ENCODE peak calls at places on chromosomes 5 and 9, in six cellular contexts. Y is right lobe of liver, D is transverse colon, H is epithelial cell of esophagus, T is GM12865, X is AG04450. J is an unnamed sample.

GRCh38 chr5:4020386-4020785 is 424.8 kb downstream of the IRX1 start:
- DNase-seq in Y (no peak), D (no peak), H (peak), T (no peak), X (no peak), J (no peak)

GRCh38 chr5:17723876-17724275 is 89.6 kb downstream of the TAF11L14 start:
- DNase-seq in Y (no peak), D (no peak), H (peak), T (no peak), X (no peak), J (no peak)

GRCh38 chr5:117788596-117788995 is 1199.8 kb downstream of the DTWD2 start:
- DNase-seq in Y (no peak), D (no peak), H (no peak), T (no peak), X (no peak), J (peak)

GRCh38 chr5:96648598-96648997 is 13.6 kb upstream of the CAST start:
- DNase-seq in Y (no peak), D (no peak), H (peak), T (no peak), X (no peak), J (no peak)

GRCh38 chr9:129894106-129894823 is 59.0 kb downstream of the USP20 start:
- DNase-seq in Y (no peak), D (no peak), H (no peak), T (peak), X (no peak), J (no peak)

GRCh38 chr9:127869310-127870152 is 7.9 kb downstream of the AK1 start:
- DNase-seq in Y (peak), D (peak), H (peak), T (peak), X (peak), J (no peak)

GRCh38 chr5:180825768-180826525 is 23.3 kb upstream of the MGAT1 start:
- DNase-seq in Y (peak), D (peak), H (peak), T (no peak), X (no peak), J (peak)

GRCh38 chr5:15383469-15383868 is 116.5 kb upstream of the FBXL7 start:
- DNase-seq in Y (no peak), D (no peak), H (peak), T (no peak), X (no peak), J (no peak)

GRCh38 chr5:69295088-69295754 is 37.4 kb downstream of the CCDC125 start:
- DNase-seq in Y (no peak), D (no peak), H (peak), T (no peak), X (peak), J (no peak)

GRCh38 chr9:109476781-109477268 is 21.3 kb downstream of the PTPN3 start:
- DNase-seq in Y (no peak), D (peak), H (peak), T (no peak), X (no peak), J (no peak)

GRCh38 chr9:12884736-12885395 is 110.0 kb downstream of the LURAP1L start:
- DNase-seq in Y (no peak), D (no peak), H (peak), T (peak), X (peak), J (peak)

GRCh38 chr9:98572796-98573195 is 135.9 kb downstream of the GABBR2 start:
- DNase-seq in Y (no peak), D (no peak), H (no peak), T (no peak), X (no peak), J (no peak)

GRCh38 chr9:103757062-103757461 is 337.0 kb upstream of the SMC2 start:
- DNase-seq in Y (no peak), D (no peak), H (peak), T (no peak), X (no peak), J (no peak)

GRCh38 chr5:15693933-15694332 is 194.0 kb downstream of the FBXL7 start:
- DNase-seq in Y (no peak), D (no peak), H (no peak), T (no peak), X (no peak), J (no peak)

GRCh38 chr5:82351754-82352145 is 73.6 kb upstream of the RPS23 start:
- DNase-seq in Y (no peak), D (no peak), H (peak), T (peak), X (peak), J (no peak)

GRCh38 chr9:16460711-16461110 is 409.8 kb downstream of the BNC2 start:
- DNase-seq in Y (no peak), D (no peak), H (no peak), T (no peak), X (no peak), J (no peak)

GRCh38 chr5:95080026-95080425 is 204.9 kb downstream of the MCTP1 start:
- DNase-seq in Y (no peak), D (no peak), H (no peak), T (no peak), X (no peak), J (no peak)

GRCh38 chr5:141634720-141635119 is 1.9 kb downstream of the HDAC3 start:
- DNase-seq in Y (no peak), D (no peak), H (no peak), T (no peak), X (no peak), J (no peak)

GRCh38 chr5:134554319-134555222 is 29.1 kb downstream of the JADE2 start:
- DNase-seq in Y (peak), D (peak), H (no peak), T (peak), X (peak), J (no peak)

GRCh38 chr9:27473135-27473534 is 51.0 kb upstream of the IFNK start:
- DNase-seq in Y (no peak), D (peak), H (no peak), T (no peak), X (no peak), J (no peak)

GRCh38 chr5:119177226-119177625 is 106.3 kb downstream of the DMXL1 start:
- DNase-seq in Y (no peak), D (no peak), H (no peak), T (no peak), X (no peak), J (no peak)

GRCh38 chr5:139946006-139946405 is 97.1 kb downstream of the NRG2 start:
- DNase-seq in Y (no peak), D (no peak), H (no peak), T (no peak), X (no peak), J (no peak)

GRCh38 chr9:128214571-128215490 is 11.7 kb downstream of the DNM1 start:
- DNase-seq in Y (no peak), D (no peak), H (peak), T (no peak), X (no peak), J (no peak)

GRCh38 chr5:11596185-11596584 is 308.1 kb downstream of the CTNND2 start:
- DNase-seq in Y (no peak), D (no peak), H (no peak), T (no peak), X (no peak), J (no peak)

GRCh38 chr9:135110416-135110815 is 22.9 kb downstream of the OLFM1 start:
- DNase-seq in Y (no peak), D (no peak), H (no peak), T (no peak), X (no peak), J (no peak)

GRCh38 chr9:27870404-27870803 is 297.1 kb upstream of the C9orf72 start:
- DNase-seq in Y (peak), D (no peak), H (peak), T (no peak), X (no peak), J (no peak)

GRCh38 chr5:56534102-56534501 is 281.2 kb upstream of the MAP3K1 start:
- DNase-seq in Y (no peak), D (no peak), H (peak), T (no peak), X (no peak), J (peak)

GRCh38 chr9:111621895-111622480 is 9.1 kb upstream of the DNAJC25 start:
- DNase-seq in Y (no peak), D (peak), H (peak), T (peak), X (no peak), J (no peak)

GRCh38 chr9:83986765-83987401 is 6.3 kb downstream of the RMI1 start:
- DNase-seq in Y (no peak), D (peak), H (peak), T (no peak), X (no peak), J (peak)

GRCh38 chr5:138789771-138790242 is 36.6 kb downstream of the CTNNA1 start:
- DNase-seq in Y (no peak), D (no peak), H (peak), T (peak), X (no peak), J (no peak)

GRCh38 chr5:9553561-9553960 is 7.7 kb upstream of the SEMA5A start:
- DNase-seq in Y (no peak), D (peak), H (no peak), T (no peak), X (no peak), J (no peak)

GRCh38 chr5:54251981-54252380 is 58.4 kb downstream of the ARL15 start:
- DNase-seq in Y (no peak), D (no peak), H (peak), T (no peak), X (no peak), J (no peak)

GRCh38 chr5:151685749-151686672 is 704 bp downstream of the SPARC start:
- DNase-seq in Y (no peak), D (no peak), H (no peak), T (no peak), X (no peak), J (no peak)

GRCh38 chr5:115296130-115296997 is at the start of gene CCDC112:
- DNase-seq in Y (peak), D (peak), H (peak), T (peak), X (peak), J (no peak)

GRCh38 chr5:150787659-150788058 is 9.1 kb downstream of the SMIM3 start:
- DNase-seq in Y (no peak), D (no peak), H (no peak), T (no peak), X (no peak), J (no peak)

GRCh38 chr5:52743012-52743411 is 44.7 kb upstream of the ITGA1 start:
- DNase-seq in Y (no peak), D (no peak), H (no peak), T (no peak), X (no peak), J (no peak)

GRCh38 chr5:52746539-52746938 is 41.2 kb upstream of the ITGA1 start:
- DNase-seq in Y (no peak), D (no peak), H (no peak), T (no peak), X (no peak), J (no peak)

GRCh38 chr5:52743970-52744369 is 43.7 kb upstream of the ITGA1 start:
- DNase-seq in Y (no peak), D (no peak), H (peak), T (peak), X (no peak), J (no peak)

GRCh38 chr5:52740007-52740406 is 47.7 kb upstream of the ITGA1 start:
- DNase-seq in Y (no peak), D (no peak), H (no peak), T (no peak), X (no peak), J (no peak)

DNA sequence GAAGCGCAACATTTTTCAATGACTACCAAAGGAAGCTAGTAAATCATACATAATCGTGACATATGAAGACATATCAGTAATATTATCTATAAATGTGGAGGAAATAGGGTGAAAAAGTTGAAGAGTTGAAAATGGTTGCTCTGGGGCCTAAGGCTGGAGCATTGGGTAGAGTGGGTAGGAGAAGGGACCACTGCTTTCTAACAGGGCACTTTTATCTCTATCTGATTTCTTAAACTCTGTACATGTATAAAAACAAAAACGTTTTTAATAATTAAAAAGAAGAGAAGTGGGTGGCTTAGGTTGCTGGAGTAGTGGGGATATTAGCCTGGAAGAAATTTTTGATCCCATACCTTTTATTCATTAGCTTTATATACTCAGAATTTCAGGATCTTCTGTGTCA is 44.2 kb upstream of the ITGA1 start:
- DNase-seq in Y (no peak), D (no peak), H (no peak), T (no peak), X (no peak), J (no peak)
- TF ChIP-seq CTCF in Y (no peak), D (no peak), H (no peak), T (no peak), X (no peak), J (no peak)

GRCh38 chr9:2242778-2243395 is 227.7 kb downstream of the SMARCA2 start:
- DNase-seq in Y (no peak), D (no peak), H (no peak), T (no peak), X (no peak), J (no peak)
- H3K4me3 ChIP-seq in Y (peak), D (peak), H (peak), T (peak), X (peak), J (peak)

GRCh38 chr5:148960070-148960769 is 102.6 kb downstream of the SH3TC2 start:
- DNase-seq in Y (no peak), D (no peak), H (no peak), T (no peak), X (no peak), J (no peak)

GRCh38 chr5:148961261-148962199 is 101.3 kb downstream of the SH3TC2 start:
- DNase-seq in Y (peak), D (no peak), H (no peak), T (no peak), X (no peak), J (no peak)

GRCh38 chr5:148956632-148957385 is 106.1 kb downstream of the SH3TC2 start:
- DNase-seq in Y (no peak), D (no peak), H (peak), T (no peak), X (no peak), J (no peak)

GRCh38 chr5:148962200-148962550 is 100.7 kb downstream of the SH3TC2 start:
- DNase-seq in Y (no peak), D (no peak), H (no peak), T (no peak), X (no peak), J (no peak)

GRCh38 chr5:148957591-148958202 is 105.2 kb downstream of the SH3TC2 start:
- DNase-seq in Y (no peak), D (peak), H (peak), T (peak), X (no peak), J (no peak)
- TF ChIP-seq CTCF in Y (peak), D (peak), H (peak), T (peak), X (peak), J (peak)

GRCh38 chr5:143128412-143129071 is 274.9 kb downstream of the NR3C1 start:
- DNase-seq in Y (no peak), D (no peak), H (no peak), T (no peak), X (no peak), J (no peak)
- H3K4me3 ChIP-seq in Y (no peak), D (no peak), H (no peak), T (no peak), X (no peak), J (no peak)

DNA sequence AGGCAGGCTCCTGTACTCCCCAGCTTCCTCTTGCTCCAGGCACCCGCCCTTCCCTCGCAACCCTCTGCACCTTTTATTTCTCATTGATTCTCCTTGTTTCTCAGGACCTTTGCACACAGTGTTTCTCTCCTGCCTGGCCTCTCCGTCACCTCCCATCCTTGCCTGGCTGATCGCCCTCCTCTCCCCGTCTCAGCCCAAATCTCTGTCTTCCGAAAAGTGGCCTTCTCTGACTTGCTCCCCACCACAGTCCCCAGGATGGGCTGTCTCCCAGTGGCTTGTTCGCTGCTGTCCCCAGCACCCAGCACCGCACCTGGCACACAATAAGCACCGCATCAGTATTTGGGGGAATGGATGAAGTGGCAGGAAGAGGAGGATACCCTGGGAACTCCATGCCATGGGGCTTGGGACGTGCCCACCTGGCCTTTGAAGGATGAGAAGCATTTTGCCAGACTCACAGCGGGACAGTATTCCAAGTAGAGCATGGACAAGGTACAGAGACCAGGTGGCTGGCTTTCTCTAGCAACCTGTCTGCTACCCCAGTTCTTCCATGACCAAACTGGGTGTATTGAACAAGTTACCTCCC is 62.5 kb downstream of the LMX1B start:
- DNase-seq in Y (no peak), D (no peak), H (no peak), T (no peak), X (no peak), J (no peak)
- TF ChIP-seq CTCF in Y (no peak), D (no peak), H (no peak), T (no peak), X (no peak), J (no peak)

DNA sequence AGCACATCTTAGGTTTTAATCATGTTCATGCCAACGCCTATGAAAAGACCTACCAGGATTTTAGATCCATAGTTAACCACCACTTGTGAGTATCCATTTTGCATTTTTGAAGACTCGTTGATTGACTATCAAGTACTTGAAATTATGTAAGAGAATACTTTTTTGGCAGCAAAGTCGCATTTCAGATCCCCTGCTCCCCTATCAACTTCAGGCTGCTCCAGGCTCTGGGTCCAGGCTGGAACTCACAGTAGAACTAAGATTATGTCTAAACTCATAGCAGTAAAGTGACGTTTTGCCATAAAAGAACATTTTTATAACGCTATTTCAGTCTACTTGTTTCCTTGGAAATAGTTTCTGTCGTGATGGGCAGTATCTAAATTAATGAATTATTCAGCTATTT is 267.7 kb downstream of the FANCC start:
- DNase-seq in Y (no peak), D (no peak), H (no peak), T (no peak), X (no peak), J (no peak)
- H3K4me3 ChIP-seq in Y (peak), D (peak), H (peak), T (no peak), X (peak), J (peak)

DNA sequence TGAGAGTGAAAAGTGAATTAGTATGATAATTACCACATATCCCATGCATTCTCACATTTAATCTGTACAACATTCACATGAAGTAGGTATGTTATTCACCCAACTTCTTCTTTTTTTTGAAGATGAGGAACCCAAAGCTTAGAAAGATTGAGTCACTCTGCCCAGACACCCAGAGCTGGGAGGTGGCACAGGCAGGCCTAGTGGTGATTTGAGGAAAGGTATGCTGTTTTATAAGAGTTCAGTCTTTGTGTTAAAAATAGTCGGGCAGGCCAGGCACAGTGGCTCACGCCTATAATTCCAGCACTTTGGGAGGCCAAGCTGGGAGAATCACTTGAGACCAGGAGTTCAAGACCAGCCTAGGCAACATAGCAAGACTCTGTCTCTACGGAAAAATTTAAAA is 285.3 kb downstream of the NR3C1 start:
- DNase-seq in Y (no peak), D (no peak), H (peak), T (no peak), X (no peak), J (no peak)
- TF ChIP-seq CTCF in Y (no peak), D (no peak), H (peak), T (no peak), X (no peak), J (no peak)

GRCh38 chr5:76546497-76547102 is 76.6 kb downstream of the F2RL2 start:
- DNase-seq in Y (no peak), D (no peak), H (no peak), T (peak), X (no peak), J (no peak)

GRCh38 chr5:76544268-76544926 is 78.8 kb downstream of the F2RL2 start:
- DNase-seq in Y (peak), D (peak), H (peak), T (peak), X (no peak), J (peak)

GRCh38 chr5:76542236-76542635 is 81.0 kb downstream of the F2RL2 start:
- DNase-seq in Y (no peak), D (no peak), H (no peak), T (no peak), X (no peak), J (no peak)

GRCh38 chr5:76545184-76545583 is 78.0 kb downstream of the F2RL2 start:
- DNase-seq in Y (no peak), D (no peak), H (no peak), T (no peak), X (no peak), J (no peak)

DNA sequence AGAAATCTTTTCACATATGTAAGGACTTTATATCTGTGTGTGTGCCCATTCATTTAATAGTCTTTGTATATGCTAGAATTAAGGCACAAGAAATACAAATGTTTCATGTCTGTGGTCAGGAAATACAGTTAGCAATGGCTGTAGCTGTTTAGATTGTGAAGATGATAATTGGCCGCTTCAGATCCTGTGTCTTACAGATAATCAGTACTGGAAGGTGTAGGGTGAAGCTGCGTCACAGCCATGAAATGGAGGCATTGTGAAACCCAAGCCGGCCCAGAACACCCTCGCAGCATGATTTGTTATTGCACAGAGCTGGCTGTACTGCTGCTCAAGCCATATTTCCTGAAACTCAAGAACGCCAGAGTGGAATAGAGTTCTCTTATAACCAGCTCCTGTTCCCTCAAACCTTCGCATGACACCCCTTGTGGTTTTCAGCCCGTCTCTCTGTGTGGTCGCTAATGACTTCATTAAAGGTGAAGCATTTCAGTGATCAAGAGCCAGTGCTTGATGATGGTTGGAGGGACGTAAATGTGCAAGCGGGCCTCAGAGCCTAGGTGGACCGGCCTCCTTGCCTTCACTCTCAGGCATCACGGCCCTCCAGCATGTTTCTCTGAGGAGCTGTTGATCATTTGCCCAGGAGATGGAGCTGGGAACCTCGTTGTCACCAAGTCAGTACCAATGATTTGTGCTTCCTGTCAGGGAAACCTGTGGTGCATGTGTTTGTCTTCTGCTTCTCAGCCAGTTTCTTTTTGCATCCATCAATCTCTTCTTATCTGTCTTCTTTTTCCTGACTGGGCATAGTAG is 80.1 kb downstream of the F2RL2 start:
- DNase-seq in Y (no peak), D (peak), H (no peak), T (peak), X (no peak), J (no peak)
- H3K4me3 ChIP-seq in Y (no peak), D (no peak), H (no peak), T (no peak), X (no peak), J (no peak)